ENCODE peak calls at places on chromosomes 3 and 15, in nine cellular contexts. L is upper lobe of right lung; I is dorsolateral prefrontal cortex; P is stomach; U is activated naive CD8-positive, alpha-beta T cell treated with anti-CD3 and anti-CD28 coated beads, Interleukin-2, amount 50 U/mL, for 24 hours; B is cardiac fibroblast; X is T-helper 9 cell; R is GM19239; A is H7. W is an unnamed sample.

GRCh38 chr3:125172346-125172745 is 40.2 kb downstream of the SLC12A8 start:
- DNase-seq in L (no peak), I (no peak), P (no peak), U (no peak), B (no peak), X (no peak), R (no peak), A (no peak), W (no peak)

GRCh38 chr15:58934114-58934447 is 602 bp upstream of the SLTM start:
- DNase-seq in L (no peak), I (no peak), P (no peak), U (no peak), B (no peak), X (no peak), R (no peak), A (peak), W (no peak)

GRCh38 chr3:159266779-159267178 is 464.9 kb downstream of the MFSD1 start:
- DNase-seq in L (no peak), I (no peak), P (no peak), U (peak), B (peak), X (no peak), R (no peak), A (peak), W (no peak)

GRCh38 chr3:12560505-12561188 is 3.8 kb downstream of the MKRN2 start:
- DNase-seq in L (no peak), I (no peak), P (no peak), U (no peak), B (no peak), X (no peak), R (no peak), A (no peak), W (no peak)

GRCh38 chr15:23067416-23067815 is 28.0 kb upstream of the TUBGCP5 start:
- DNase-seq in L (no peak), I (no peak), P (no peak), U (no peak), B (no peak), X (no peak), R (no peak), A (no peak), W (no peak)

GRCh38 chr3:134850761-134851160 is 55.7 kb downstream of the EPHB1 start:
- DNase-seq in L (no peak), I (no peak), P (no peak), U (no peak), B (no peak), X (no peak), R (no peak), A (no peak), W (no peak)

GRCh38 chr3:51371943-51372557 is 13.0 kb upstream of the MANF start:
- DNase-seq in L (no peak), I (no peak), P (peak), U (peak), B (peak), X (peak), R (peak), A (peak), W (peak)

GRCh38 chr3:89113887-89114840 is 6.7 kb downstream of the EPHA3 start:
- DNase-seq in L (peak), I (peak), P (peak), U (peak), B (peak), X (no peak), R (no peak), A (peak), W (peak)

GRCh38 chr3:179765396-179765795 is 112.6 kb downstream of the USP13 start:
- DNase-seq in L (no peak), I (no peak), P (no peak), U (no peak), B (no peak), X (no peak), R (no peak), A (no peak), W (no peak)

GRCh38 chr3:78926523-78926922 is 841.3 kb downstream of the ROBO1 start:
- DNase-seq in L (no peak), I (no peak), P (no peak), U (no peak), B (no peak), X (no peak), R (no peak), A (no peak), W (no peak)

GRCh38 chr3:124230928-124231456 is 239.1 kb upstream of the ROPN1 start:
- DNase-seq in L (no peak), I (no peak), P (no peak), U (no peak), B (no peak), X (no peak), R (no peak), A (peak), W (no peak)

GRCh38 chr3:172530566-172530965 is 7.3 kb upstream of the TNFSF10 start:
- DNase-seq in L (no peak), I (no peak), P (no peak), U (no peak), B (peak), X (no peak), R (no peak), A (no peak), W (no peak)

GRCh38 chr3:127680790-127681189 is 8.0 kb downstream of the ABTB1 start:
- DNase-seq in L (peak), I (peak), P (peak), U (no peak), B (no peak), X (no peak), R (no peak), A (no peak), W (no peak)

GRCh38 chr15:71800190-71800589 is 10.2 kb upstream of the NR2E3 start:
- DNase-seq in L (no peak), I (no peak), P (no peak), U (no peak), B (no peak), X (no peak), R (no peak), A (no peak), W (no peak)